ENCODE peak calls at places on chromosomes 3 and 15, in five cellular contexts. B is amniotic epithelial cell, A is NCI-H1694 treated with DMSO at 0.1 percent for 48 hours, K is D341Med, R is T-cell. Q is an unnamed sample.

GRCh38 chr3:45566205-45566604 is 28.3 kb upstream of the LIMD1 start:
- DNase-seq in B (no peak), A (no peak), K (no peak), R (no peak), Q (no peak)

GRCh38 chr3:37996785-37997301 is 6.3 kb downstream of the VILL start:
- DNase-seq in B (peak), A (peak), K (peak), R (peak), Q (peak)

GRCh38 chr15:68620721-68621528 is 42.1 kb downstream of the CORO2B start:
- DNase-seq in B (peak), A (peak), K (peak), R (no peak), Q (peak)

GRCh38 chr15:55407631-55407948 is 569 bp downstream of the CCPG1 start:
- DNase-seq in B (peak), A (peak), K (no peak), R (no peak), Q (no peak)

GRCh38 chr3:63390831-63391230 is 112.7 kb downstream of the SYNPR start:
- DNase-seq in B (no peak), A (no peak), K (no peak), R (no peak), Q (no peak)

GRCh38 chr3:141812091-141812490 is 48.9 kb downstream of the GRK7 start:
- DNase-seq in B (no peak), A (no peak), K (no peak), R (no peak), Q (no peak)

GRCh38 chr3:43062040-43062555 is 43.8 kb downstream of the POMGNT2 start:
- DNase-seq in B (no peak), A (no peak), K (no peak), R (no peak), Q (no peak)

GRCh38 chr15:67188551-67189218 is 65.8 kb downstream of the AAGAB start:
- DNase-seq in B (peak), A (no peak), K (peak), R (no peak), Q (no peak)

GRCh38 chr3:72229952-72230351 is 445.0 kb upstream of the PROK2 start:
- DNase-seq in B (no peak), A (no peak), K (no peak), R (no peak), Q (no peak)

GRCh38 chr3:32401541-32402052 is 9.9 kb downstream of the CMTM7 start:
- DNase-seq in B (peak), A (peak), K (no peak), R (peak), Q (peak)

GRCh38 chr3:169952045-169952444 is 14.6 kb upstream of the SEC62 start:
- DNase-seq in B (peak), A (no peak), K (no peak), R (no peak), Q (no peak)

GRCh38 chr3:138976047-138976446 is 29.0 kb downstream of the FOXL2NB start:
- DNase-seq in B (no peak), A (no peak), K (no peak), R (no peak), Q (no peak)

GRCh38 chr15:101255066-101255415 is 3.2 kb upstream of the CHSY1 start:
- DNase-seq in B (no peak), A (no peak), K (no peak), R (no peak), Q (no peak)

GRCh38 chr15:31474059-31474868 is 147.6 kb downstream of the KLF13 start:
- DNase-seq in B (no peak), A (no peak), K (no peak), R (no peak), Q (no peak)

GRCh38 chr3:140198242-140198641 is 263.3 kb downstream of the CLSTN2 start:
- DNase-seq in B (no peak), A (peak), K (no peak), R (no peak), Q (no peak)

GRCh38 chr15:80832676-80833075 is 53.5 kb downstream of the CEMIP start:
- DNase-seq in B (no peak), A (no peak), K (no peak), R (no peak), Q (no peak)

GRCh38 chr15:25693321-25694237 is 169.5 kb downstream of the ATP10A start:
- DNase-seq in B (no peak), A (no peak), K (peak), R (peak), Q (peak)

GRCh38 chr3:115141018-115141757 is 5.9 kb downstream of the ZBTB20 start:
- DNase-seq in B (no peak), A (no peak), K (no peak), R (no peak), Q (no peak)

GRCh38 chr15:46636220-46636619 is 1001.4 kb downstream of the SQOR start:
- DNase-seq in B (no peak), A (no peak), K (no peak), R (no peak), Q (peak)

GRCh38 chr15:89356634-89357298 is 22.1 kb upstream of the POLG start:
- DNase-seq in B (no peak), A (peak), K (peak), R (no peak), Q (peak)